ENCODE peak calls at places on chromosomes 7 and 10, in seven cellular contexts. G is uterus, U is neuronal stem cell, X is lung, D is HL-60, F is prostate gland, K is SK-N-SH. Y is an unnamed sample.

GRCh38 chr7:138739859-138740258 is 38.7 kb upstream of the SVOPL start:
- DNase-seq in D (no peak), X (no peak), G (no peak), F (no peak), K (no peak), U (no peak), Y (no peak)

GRCh38 chr7:5428470-5429252 is 5.0 kb upstream of the TNRC18 start:
- DNase-seq in U (no peak), X (peak), F (no peak), D (peak), G (peak), K (peak), Y (peak)

GRCh38 chr7:106217089-106217542 is 67.7 kb downstream of the NAMPT start:
- DNase-seq in X (peak), G (peak), F (peak), K (no peak), D (no peak), U (no peak), Y (peak)

GRCh38 chr10:60820093-60820769 is 42.0 kb downstream of the CDK1 start:
- DNase-seq in U (no peak), D (no peak), F (no peak), K (no peak), G (no peak), X (no peak), Y (no peak)

GRCh38 chr7:55400191-55400590 is 35.1 kb downstream of the LANCL2 start:
- DNase-seq in K (no peak), X (no peak), D (no peak), F (no peak), G (no peak), U (no peak), Y (no peak)

GRCh38 chr10:91201213-91201996 is 19.1 kb upstream of the PCGF5 start:
- DNase-seq in K (no peak), F (no peak), U (no peak), D (no peak), G (no peak), X (no peak), Y (no peak)

GRCh38 chr7:21507627-21508343 is 35.1 kb upstream of the DNAH11 start:
- DNase-seq in F (peak), G (no peak), X (peak), D (no peak), K (peak), U (peak), Y (peak)

GRCh38 chr7:18593602-18594279 is 98.2 kb downstream of the HDAC9 start:
- DNase-seq in X (no peak), K (no peak), U (no peak), D (no peak), G (no peak), F (no peak), Y (no peak)

GRCh38 chr10:50529660-50530059 is 94.1 kb downstream of the SGMS1 start:
- DNase-seq in U (no peak), X (no peak), G (no peak), K (no peak), D (no peak), F (no peak), Y (no peak)

GRCh38 chr10:124641282-124642075 is 102.7 kb downstream of the FAM53B start:
- DNase-seq in K (peak), G (peak), U (no peak), X (no peak), F (no peak), D (peak), Y (peak)

GRCh38 chr10:5555031-5555510 is 30.3 kb downstream of the CALML3 start:
- DNase-seq in G (no peak), K (no peak), D (no peak), U (no peak), X (no peak), F (no peak), Y (peak)

GRCh38 chr10:109899578-109900355 is 23.5 kb downstream of the XPNPEP1 start:
- DNase-seq in F (peak), U (no peak), G (peak), X (no peak), K (no peak), D (no peak), Y (peak)

GRCh38 chr7:128830231-128831177 is at the start of gene FLNC:
- DNase-seq in K (peak), D (no peak), U (no peak), X (no peak), F (no peak), G (peak), Y (peak)

GRCh38 chr10:113644185-113645120 is 19.4 kb downstream of the NRAP start:
- DNase-seq in U (no peak), K (no peak), X (no peak), G (no peak), D (no peak), F (no peak), Y (no peak)

GRCh38 chr10:91349381-91349780 is 60.8 kb upstream of the HECTD2 start:
- DNase-seq in F (peak), G (no peak), X (no peak), K (no peak), U (no peak), D (no peak), Y (no peak)

GRCh38 chr7:4610768-4611467 is 71.2 kb upstream of the FOXK1 start:
- DNase-seq in D (no peak), F (peak), X (peak), U (peak), G (peak), K (peak), Y (peak)

GRCh38 chr10:124529661-124530214 is 68.1 kb downstream of the LHPP start:
- DNase-seq in D (no peak), X (no peak), F (no peak), K (no peak), U (no peak), G (no peak), Y (no peak)

GRCh38 chr7:40000734-40001315 is 50.8 kb downstream of the CDK13 start:
- DNase-seq in X (no peak), F (no peak), D (no peak), G (no peak), U (no peak), K (no peak), Y (no peak)

DNA sequence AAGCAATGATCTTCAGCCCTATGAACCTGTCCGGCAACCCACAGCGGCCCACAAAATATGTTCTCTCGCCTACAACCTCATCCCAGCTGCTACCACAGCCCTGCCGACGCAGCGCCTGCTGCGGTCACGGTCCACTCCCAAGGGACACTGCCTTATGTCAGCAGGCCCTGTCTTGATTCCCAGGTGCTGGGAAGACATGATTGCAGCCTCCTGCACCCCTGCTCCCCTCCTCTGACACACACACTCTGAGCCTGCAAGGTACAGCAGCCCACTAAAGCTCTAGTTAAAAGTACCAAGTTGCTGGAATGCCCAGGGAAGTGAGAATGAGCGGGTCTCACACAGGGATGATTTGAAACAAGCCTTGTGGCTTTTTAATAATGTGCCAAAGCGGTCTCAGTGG is 715.3 kb upstream of the GALNT17 start:
- DNase-seq in X (no peak), G (no peak), F (no peak), K (no peak), U (no peak), D (no peak), Y (no peak)
- H3K27ac ChIP-seq in X (no peak), G (no peak), F (no peak), K (no peak), U (no peak), D (no peak), Y (no peak)

GRCh38 chr10:127612-128432 is 7.4 kb upstream of the ZMYND11 start:
- DNase-seq in U (no peak), K (no peak), F (no peak), D (peak), X (no peak), G (no peak), Y (no peak)
- H3K27ac ChIP-seq in U (no peak), K (no peak), F (no peak), D (peak), X (no peak), G (no peak), Y (no peak)

GRCh38 chr10:96768136-96768535 is 47.8 kb upstream of the PIK3AP1 start:
- DNase-seq in U (no peak), F (no peak), G (no peak), X (no peak), D (no peak), K (no peak), Y (no peak)

GRCh38 chr10:96770987-96771386 is 50.7 kb upstream of the PIK3AP1 start:
- DNase-seq in D (no peak), F (no peak), U (no peak), G (no peak), X (no peak), K (no peak), Y (no peak)

GRCh38 chr10:96765406-96766240 is 45.3 kb upstream of the PIK3AP1 start:
- DNase-seq in G (peak), K (peak), X (peak), U (no peak), D (peak), F (peak), Y (peak)

GRCh38 chr10:96764345-96764744 is 44.0 kb upstream of the PIK3AP1 start:
- DNase-seq in F (no peak), K (no peak), D (no peak), U (no peak), G (no peak), X (no peak), Y (no peak)

GRCh38 chr10:96767611-96768010 is 47.3 kb upstream of the PIK3AP1 start:
- DNase-seq in X (no peak), U (no peak), F (no peak), G (no peak), K (no peak), D (no peak), Y (no peak)
- H3K27ac ChIP-seq in X (no peak), U (no peak), F (no peak), G (no peak), K (no peak), D (no peak), Y (no peak)

GRCh38 chr7:157853789-157854065 is 516.9 kb downstream of the DNAJB6 start:
- DNase-seq in F (no peak), D (no peak), G (no peak), K (no peak), U (no peak), X (no peak), Y (no peak)

GRCh38 chr7:157853076-157853788 is 516.4 kb downstream of the DNAJB6 start:
- DNase-seq in K (no peak), X (no peak), D (no peak), G (no peak), F (no peak), U (no peak), Y (no peak)

GRCh38 chr7:157849726-157850125 is 512.9 kb downstream of the DNAJB6 start:
- DNase-seq in K (no peak), F (no peak), X (no peak), G (no peak), D (no peak), U (no peak), Y (no peak)

GRCh38 chr7:157850481-157851444 is 514.0 kb downstream of the DNAJB6 start:
- DNase-seq in K (no peak), U (no peak), X (no peak), D (no peak), G (no peak), F (no peak), Y (no peak)

GRCh38 chr7:157851501-157852067 is 514.8 kb downstream of the DNAJB6 start:
- DNase-seq in D (no peak), K (no peak), X (peak), U (peak), F (peak), G (no peak), Y (peak)
- H3K27ac ChIP-seq in D (no peak), K (no peak), X (no peak), U (peak), F (peak), G (no peak), Y (no peak)

GRCh38 chr10:79379512-79380124 is 32.3 kb downstream of the PPIF start:
- DNase-seq in F (no peak), X (no peak), K (no peak), G (peak), D (no peak), U (no peak), Y (peak)
- H3K27ac ChIP-seq in F (peak), X (no peak), K (no peak), G (peak), D (no peak), U (no peak), Y (peak)

Y was measured in sigmoid colon.